ENCODE peak calls at places on chromosomes 7 and 10, in eight cellular contexts. Z, R, A, P, O, N, V and C are unnamed samples.

GRCh38 chr7:26198781-26199169 is 1.8 kb downstream of the HNRNPA2B1 start:
- DNase-seq in Z (no peak), R (no peak), A (no peak), P (no peak), O (no peak), N (no peak), V (no peak), C (no peak)

GRCh38 chr7:157490465-157490912 is 153.7 kb downstream of the DNAJB6 start:
- DNase-seq in Z (no peak), R (peak), A (peak), P (peak), O (no peak), N (no peak), V (peak), C (peak)

GRCh38 chr10:132862485-132863420 is 76.8 kb upstream of the NKX6-2 start:
- DNase-seq in Z (no peak), R (no peak), A (no peak), P (no peak), O (no peak), N (peak), V (no peak), C (peak)

GRCh38 chr10:50653142-50653541 is 29.4 kb upstream of the SGMS1 start:
- DNase-seq in Z (peak), R (peak), A (peak), P (peak), O (no peak), N (no peak), V (peak), C (no peak)

GRCh38 chr10:36888925-36889573 is 236.3 kb upstream of the ANKRD30A start:
- DNase-seq in Z (peak), R (peak), A (peak), P (no peak), O (no peak), N (no peak), V (peak), C (no peak)

GRCh38 chr7:38628630-38629385 is 2.4 kb downstream of the AMPH start:
- DNase-seq in Z (no peak), R (peak), A (no peak), P (peak), O (peak), N (no peak), V (peak), C (no peak)

GRCh38 chr7:137527634-137528033 is 184.1 kb upstream of the PTN start:
- DNase-seq in Z (no peak), R (no peak), A (no peak), P (no peak), O (no peak), N (no peak), V (no peak), C (no peak)

GRCh38 chr7:151010307-151011096 is 13.8 kb downstream of the ATG9B start:
- DNase-seq in Z (no peak), R (peak), A (no peak), P (no peak), O (no peak), N (no peak), V (peak), C (no peak)

GRCh38 chr10:13117842-13118783 is 18.1 kb downstream of the OPTN start:
- DNase-seq in Z (no peak), R (no peak), A (no peak), P (no peak), O (no peak), N (no peak), V (no peak), C (no peak)

GRCh38 chr10:89633484-89633883 is 11.6 kb downstream of the PANK1 start:
- DNase-seq in Z (no peak), R (peak), A (peak), P (peak), O (no peak), N (no peak), V (peak), C (no peak)

GRCh38 chr10:126520918-126521317 is 132.6 kb upstream of the ADAM12 start:
- DNase-seq in Z (no peak), R (no peak), A (no peak), P (no peak), O (no peak), N (no peak), V (no peak), C (no peak)

GRCh38 chr10:118259288-118259906 is 82.7 kb downstream of the FAM204A start:
- DNase-seq in Z (peak), R (peak), A (peak), P (no peak), O (no peak), N (no peak), V (peak), C (no peak)

GRCh38 chr7:116780966-116781365 is 81.4 kb upstream of the CAPZA2 start:
- DNase-seq in Z (no peak), R (no peak), A (peak), P (no peak), O (no peak), N (no peak), V (no peak), C (no peak)

GRCh38 chr7:48298779-48299178 is 127.5 kb downstream of the ABCA13 start:
- DNase-seq in Z (peak), R (peak), A (peak), P (peak), O (no peak), N (no peak), V (peak), C (peak)

GRCh38 chr7:11130012-11130411 is 156.3 kb downstream of the PHF14 start:
- DNase-seq in Z (no peak), R (peak), A (peak), P (peak), O (peak), N (no peak), V (peak), C (no peak)

GRCh38 chr10:77812741-77813140 is 113.8 kb downstream of the DLG5 start:
- DNase-seq in Z (no peak), R (no peak), A (no peak), P (no peak), O (no peak), N (no peak), V (no peak), C (no peak)

GRCh38 chr7:22586101-22586805 is 86.3 kb upstream of the STEAP1B start:
- DNase-seq in Z (no peak), R (peak), A (peak), P (no peak), O (no peak), N (no peak), V (no peak), C (no peak)

GRCh38 chr7:26608402-26608801 is 256.0 kb downstream of the SKAP2 start:
- DNase-seq in Z (no peak), R (no peak), A (no peak), P (no peak), O (no peak), N (no peak), V (no peak), C (no peak)

GRCh38 chr10:101331960-101332359 is 22.0 kb upstream of the BTRC start:
- DNase-seq in Z (no peak), R (no peak), A (peak), P (no peak), O (no peak), N (no peak), V (no peak), C (no peak)

GRCh38 chr10:5659702-5660528 is 6.5 kb downstream of the ASB13 start:
- DNase-seq in Z (no peak), R (peak), A (peak), P (peak), O (no peak), N (no peak), V (peak), C (no peak)

GRCh38 chr10:93376372-93377296 is 105.5 kb downstream of the MYOF start:
- DNase-seq in Z (peak), R (peak), A (peak), P (peak), O (peak), N (no peak), V (peak), C (peak)

GRCh38 chr10:72056113-72056512 is 32.2 kb downstream of the SPOCK2 start:
- DNase-seq in Z (no peak), R (no peak), A (no peak), P (no peak), O (no peak), N (no peak), V (no peak), C (no peak)

DNA sequence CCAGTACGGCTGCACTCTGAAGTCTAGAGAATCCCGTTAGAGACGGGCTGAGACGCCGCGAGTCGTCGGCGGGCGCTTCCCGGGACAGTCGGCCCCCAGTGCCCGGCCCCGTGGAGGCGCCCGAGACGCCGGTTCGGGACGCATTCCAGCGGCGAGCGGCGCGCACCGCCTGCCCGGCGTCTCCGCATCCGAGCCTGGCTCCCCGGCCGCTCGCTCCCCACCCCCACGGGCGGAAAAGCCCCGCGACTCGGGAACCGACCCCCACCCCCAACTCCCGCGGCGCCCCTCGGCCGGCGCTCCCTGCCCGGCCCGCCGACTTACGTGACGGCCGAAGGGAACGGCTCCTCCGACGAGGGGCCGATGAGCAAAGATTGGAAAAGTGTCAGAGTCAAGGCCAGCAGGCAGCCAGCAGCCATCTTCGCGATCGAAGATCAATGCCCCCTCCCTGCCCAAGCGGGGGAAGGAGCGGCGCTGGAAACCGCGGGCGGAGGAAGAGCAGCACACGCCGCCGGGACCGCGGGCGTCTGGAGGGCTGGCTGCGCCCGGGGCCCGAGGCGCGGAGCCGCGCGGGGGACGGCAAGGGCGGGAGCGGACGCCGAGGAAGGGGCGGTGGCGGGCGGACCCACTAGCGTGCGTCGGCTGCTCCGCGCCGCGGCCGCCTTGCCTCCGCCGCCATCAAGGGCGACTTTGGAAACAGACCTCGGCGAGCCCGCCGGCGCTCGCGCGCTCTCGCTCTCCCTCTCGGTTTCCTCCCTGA is at the start of gene CACNA2D1:
- DNase-seq in Z (peak), R (no peak), A (no peak), P (peak), O (no peak), N (no peak), V (peak), C (peak)
- H3K4me3 ChIP-seq in Z (peak), R (peak), A (peak), P (peak), O (peak), N (peak), V (peak), C (peak)

GRCh38 chr7:69434350-69434749 is 163.9 kb upstream of the AUTS2 start:
- DNase-seq in Z (no peak), R (no peak), A (no peak), P (peak), O (no peak), N (no peak), V (peak), C (no peak)

GRCh38 chr7:69439636-69440325 is 158.5 kb upstream of the AUTS2 start:
- DNase-seq in Z (no peak), R (no peak), A (peak), P (no peak), O (no peak), N (no peak), V (no peak), C (no peak)

GRCh38 chr7:69439040-69439439 is 159.2 kb upstream of the AUTS2 start:
- DNase-seq in Z (no peak), R (no peak), A (no peak), P (no peak), O (no peak), N (no peak), V (peak), C (no peak)

GRCh38 chr7:69436944-69437343 is 161.3 kb upstream of the AUTS2 start:
- DNase-seq in Z (no peak), R (no peak), A (no peak), P (peak), O (no peak), N (no peak), V (peak), C (no peak)

GRCh38 chr7:69438584-69438983 is 159.7 kb upstream of the AUTS2 start:
- DNase-seq in Z (no peak), R (no peak), A (no peak), P (no peak), O (no peak), N (no peak), V (peak), C (no peak)
- H3K4me3 ChIP-seq in Z (no peak), R (no peak), A (no peak), P (no peak), O (no peak), N (no peak), V (no peak), C (no peak)

DNA sequence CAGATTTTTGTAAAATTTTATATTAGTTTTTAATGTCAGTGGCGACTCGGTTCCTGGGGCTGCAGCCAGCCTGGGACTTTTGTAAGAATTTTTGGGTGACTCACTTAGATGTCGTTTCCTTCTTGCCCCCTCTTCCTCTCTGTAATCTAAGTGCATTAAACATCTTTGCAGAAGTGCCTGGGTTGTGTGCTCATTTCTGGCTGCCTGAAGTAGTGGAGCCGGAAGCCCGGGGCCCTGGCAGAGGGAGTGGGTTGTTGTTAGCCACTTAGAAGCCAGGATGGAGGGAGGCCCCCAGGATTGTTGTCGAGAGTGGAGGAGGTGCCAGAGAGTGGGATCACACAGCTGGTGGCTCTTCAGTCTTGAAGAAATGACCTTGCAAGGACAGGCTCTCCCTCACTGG is 11.0 kb upstream of the TRIM8 start:
- DNase-seq in Z (no peak), R (peak), A (peak), P (peak), O (no peak), N (no peak), V (peak), C (peak)
- H3K4me3 ChIP-seq in Z (no peak), R (no peak), A (no peak), P (no peak), O (no peak), N (no peak), V (no peak), C (no peak)

GRCh38 chr7:108156897-108157605 is 26.9 kb upstream of the LAMB4 start:
- DNase-seq in Z (no peak), R (no peak), A (peak), P (no peak), O (no peak), N (no peak), V (no peak), C (no peak)
- H3K4me3 ChIP-seq in Z (no peak), R (no peak), A (no peak), P (no peak), O (no peak), N (no peak), V (no peak), C (no peak)

DNA sequence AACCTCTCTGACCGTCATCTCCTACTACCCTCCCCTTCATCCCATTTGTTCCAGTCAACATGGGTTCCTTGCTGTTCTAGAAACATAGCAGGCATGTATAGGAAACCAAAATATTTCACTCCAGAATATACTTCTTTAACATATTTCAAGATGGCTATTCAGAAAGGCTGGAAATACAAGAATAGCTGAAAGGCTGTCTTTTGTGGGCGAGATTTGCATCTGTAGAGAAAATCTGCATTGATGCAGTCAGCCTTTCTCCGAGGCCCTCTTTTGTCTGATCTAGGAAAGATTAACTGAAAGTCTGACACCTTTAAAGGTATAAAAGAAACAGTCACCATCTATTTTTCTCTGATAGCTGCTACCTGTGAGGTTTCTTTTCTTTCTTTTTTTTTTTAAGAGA is 17.8 kb upstream of the NT5C3A start:
- DNase-seq in Z (no peak), R (no peak), A (no peak), P (no peak), O (no peak), N (no peak), V (no peak), C (no peak)
- H3K4me3 ChIP-seq in Z (no peak), R (no peak), A (no peak), P (no peak), O (no peak), N (no peak), V (no peak), C (no peak)